ENCODE peak calls at places on chromosomes 16 and 17, in eight cellular contexts. R, A, X, U, O, Y, G and Q are unnamed samples.

GRCh38 chr17:66930933-66931332 is 33.6 kb upstream of the CACNG4 start:
- DNase-seq in Y (no peak), O (no peak), X (no peak), U (peak), A (no peak), G (no peak), R (no peak), Q (peak)

GRCh38 chr16:55257971-55258613 is 65.9 kb upstream of the IRX6 start:
- DNase-seq in X (peak), O (peak), Y (peak), R (peak), G (peak), A (peak), U (peak), Q (no peak)

GRCh38 chr16:19883296-19883951 is 1.2 kb downstream of the GPRC5B start:
- DNase-seq in G (no peak), X (no peak), U (no peak), O (peak), Y (peak), R (peak), A (peak), Q (no peak)

GRCh38 chr17:4648741-4649140 is 7.3 kb upstream of the ALOX15 start:
- DNase-seq in X (no peak), G (no peak), O (no peak), R (no peak), Y (no peak), A (no peak), U (no peak), Q (no peak)

GRCh38 chr16:4618645-4619418 is 4.1 kb upstream of the UBALD1 start:
- DNase-seq in O (no peak), R (no peak), Y (no peak), G (no peak), A (no peak), U (no peak), X (no peak), Q (no peak)

GRCh38 chr16:89710709-89711564 is 9.4 kb upstream of the SPATA2L start:
- DNase-seq in U (no peak), O (no peak), Y (no peak), G (no peak), R (peak), A (no peak), X (no peak), Q (no peak)

GRCh38 chr16:57044931-57045693 is 47.3 kb upstream of the CPNE2 start:
- DNase-seq in U (no peak), G (no peak), O (no peak), Y (no peak), A (no peak), X (no peak), R (no peak), Q (no peak)

GRCh38 chr17:6435968-6436367 is 1.0 kb upstream of the AIPL1 start:
- DNase-seq in O (peak), G (peak), Y (peak), X (peak), A (peak), R (peak), U (peak), Q (no peak)

GRCh38 chr17:9071016-9071415 is 49.7 kb downstream of the NTN1 start:
- DNase-seq in G (no peak), X (no peak), O (no peak), U (no peak), R (no peak), A (no peak), Y (no peak), Q (no peak)

GRCh38 chr17:79393358-79394038 is 217.4 kb downstream of the RBFOX3 start:
- DNase-seq in U (peak), X (peak), A (peak), G (peak), Y (peak), R (peak), O (peak), Q (peak)

GRCh38 chr17:57379237-57380054 is 123.1 kb downstream of the MSI2 start:
- DNase-seq in U (no peak), O (peak), G (no peak), R (no peak), Y (no peak), X (no peak), A (no peak), Q (no peak)

GRCh38 chr17:1490643-1491405 is 1.7 kb downstream of the MYO1C start:
- DNase-seq in R (peak), G (peak), A (peak), O (peak), U (peak), Y (no peak), X (peak), Q (peak)

GRCh38 chr16:17194190-17194780 is 276.5 kb downstream of the XYLT1 start:
- DNase-seq in R (peak), G (peak), Y (peak), O (peak), X (peak), U (peak), A (peak), Q (peak)

GRCh38 chr17:46984892-46985291 is 5.8 kb upstream of the RPRML start:
- DNase-seq in X (no peak), Y (no peak), G (no peak), O (no peak), A (no peak), R (no peak), U (no peak), Q (no peak)

GRCh38 chr16:12504312-12504711 is 299.4 kb downstream of the CPPED1 start:
- DNase-seq in X (no peak), R (no peak), O (no peak), Y (no peak), A (no peak), U (no peak), G (no peak), Q (no peak)

GRCh38 chr17:280901-281300 is 71.7 kb downstream of the RPH3AL start:
- DNase-seq in A (no peak), O (no peak), R (no peak), Y (no peak), U (no peak), G (no peak), X (no peak), Q (peak)

GRCh38 chr17:50365649-50366393 is 7.2 kb downstream of the MRPL27 start:
- DNase-seq in G (no peak), Y (no peak), O (no peak), U (peak), A (no peak), X (no peak), R (no peak), Q (no peak)